ENCODE peak calls at places on chromosomes 4 and X, in six cellular contexts. B is iPS-NIHi11; A is memory B cell; C is globus pallidus; G is stimulated activated CD4-positive, alpha-beta T cell treated with anti-CD3 and anti-CD28 coated beads, Interleukin-12 subunit alpha, Interleukin-12 subunit beta, amount 100 ng/mL, for 48 hours; I is activated T-cell treated with anti-CD3 and anti-CD28 coated beads, Interleukin-2, amount 50 U/mL, for 24 hours. Q is an unnamed sample.

GRCh38 chr4:25351777-25352421 is 25.2 kb upstream of the ANAPC4 start:
- DNase-seq in C (no peak), A (no peak), I (no peak), B (no peak), G (no peak), Q (no peak)

GRCh38 chr4:159267940-159268327 is 165.1 kb downstream of the RAPGEF2 start:
- DNase-seq in C (peak; percentile 83), G (no peak), A (no peak), B (no peak), I (no peak), Q (no peak)

GRCh38 chrX:53048169-53049126 is at the start of gene GPR173:
- DNase-seq in B (peak; percentile 69), G (no peak), A (no peak), C (peak; percentile 79), I (no peak), Q (no peak)

GRCh38 chrX:20372533-20372932 is 105.8 kb upstream of the RPS6KA3 start:
- DNase-seq in C (no peak), A (no peak), B (no peak), I (no peak), G (no peak), Q (no peak)

GRCh38 chr4:10546-10870 is 42.6 kb upstream of the ZNF595 start:
- DNase-seq in C (no peak), I (no peak), B (no peak), A (no peak), G (no peak), Q (no peak)

GRCh38 chr4:123788577-123788976 is 392.0 kb downstream of the SPRY1 start:
- DNase-seq in I (no peak), A (no peak), B (no peak), C (no peak), G (no peak), Q (no peak)

GRCh38 chrX:136909119-136909705 is 28.7 kb upstream of the RBMX start:
- DNase-seq in C (peak; percentile 72), G (peak; percentile 63), A (peak; percentile 63), B (peak; percentile 77), I (peak; percentile 84), Q (peak; percentile 63)

GRCh38 chr4:26803462-26803861 is 57.2 kb upstream of the STIM2 start:
- DNase-seq in G (no peak), B (no peak), I (no peak), C (no peak), A (no peak), Q (no peak)

GRCh38 chr4:74675673-74676279 is 118.5 kb downstream of the BTC start:
- DNase-seq in B (peak; percentile 65), G (no peak), C (no peak), I (no peak), A (peak; percentile 21), Q (peak; percentile 20)

GRCh38 chrX:84441143-84441542 is 61.1 kb downstream of the HDX start:
- DNase-seq in C (no peak), B (no peak), A (no peak), I (no peak), G (no peak), Q (no peak)

GRCh38 chrX:30308263-30309138 is 689 bp downstream of the NR0B1 start:
- DNase-seq in I (no peak), G (no peak), C (no peak), B (peak; percentile 18), A (no peak), Q (no peak)

GRCh38 chrX:5295004-5295403 is 933.7 kb downstream of the NLGN4X start:
- DNase-seq in C (no peak), G (no peak), B (no peak), A (no peak), I (no peak), Q (no peak)

GRCh38 chr4:176404591-176404990 is 84.8 kb downstream of the SPCS3 start:
- DNase-seq in G (no peak), A (no peak), I (no peak), B (no peak), C (no peak), Q (no peak)

GRCh38 chrX:96383428-96383827 is 301.2 kb upstream of the DIAPH2 start:
- DNase-seq in A (no peak), G (no peak), C (no peak), I (no peak), B (no peak), Q (no peak)

GRCh38 chr4:62814510-62815047 is 1594.7 kb downstream of the TECRL start:
- DNase-seq in C (peak; percentile 8), B (peak; percentile 14), A (no peak), I (no peak), G (no peak), Q (no peak)

GRCh38 chr4:149927514-149927913 is 111.9 kb upstream of the IQCM start:
- DNase-seq in I (no peak), G (no peak), B (no peak), A (no peak), C (no peak), Q (no peak)

GRCh38 chr4:74117024-74117534 is 18.1 kb upstream of the CXCL2 start:
- DNase-seq in I (no peak), B (peak; percentile 39), A (no peak), C (peak; percentile 78), G (no peak), Q (no peak)

GRCh38 chr4:146273204-146273901 is 59.0 kb downstream of the REELD1 start:
- DNase-seq in A (no peak), B (no peak), I (no peak), C (no peak), G (no peak), Q (no peak)

GRCh38 chr4:123361195-123361861 is 35.3 kb upstream of the SPRY1 start:
- DNase-seq in I (no peak), C (no peak), G (no peak), B (no peak), A (no peak), Q (peak; percentile 14)

GRCh38 chr4:146346276-146346675 is 131.9 kb downstream of the REELD1 start:
- DNase-seq in B (no peak), C (no peak), A (no peak), I (no peak), G (no peak), Q (no peak)

GRCh38 chr4:71711044-71711984 is 72.6 kb downstream of the GC start:
- DNase-seq in C (no peak), I (no peak), A (no peak), G (no peak), B (no peak), Q (no peak)

GRCh38 chr4:145938618-145939177 is at the start of gene ZNF827:
- DNase-seq in A (peak; percentile 49), C (peak; percentile 76), G (peak; percentile 40), B (peak; percentile 38), I (peak; percentile 69), Q (peak; percentile 45)

GRCh38 chr4:141435446-141436225 is 200.7 kb upstream of the IL15 start:
- DNase-seq in B (no peak), C (no peak), G (no peak), A (no peak), I (no peak), Q (no peak)

GRCh38 chr4:69056921-69057562 is 39.2 kb upstream of the UGT2B7 start:
- DNase-seq in A (no peak), B (no peak), I (no peak), G (no peak), C (no peak), Q (no peak)

GRCh38 chr4:80362578-80363181 is 27.1 kb downstream of the CFAP299 start:
- DNase-seq in C (peak; percentile 9), A (peak; percentile 23), G (peak; percentile 19), I (peak; percentile 38), B (peak; percentile 48), Q (peak; percentile 30)

GRCh38 chrX:42615161-42615563 is 162.8 kb downstream of the PPP1R2C start:
- DNase-seq in C (no peak), B (no peak), G (no peak), A (no peak), I (peak; percentile 31), Q (peak; percentile 13)

GRCh38 chr4:23084559-23085248 is 392.0 kb downstream of the GBA3 start:
- DNase-seq in G (no peak), A (no peak), I (no peak), B (peak; percentile 11), C (no peak), Q (no peak)

GRCh38 chrX:15714529-15714928 is 23.5 kb upstream of the CA5B start:
- DNase-seq in C (no peak), I (no peak), A (no peak), B (peak; percentile 3), G (no peak), Q (no peak)

GRCh38 chrX:95893632-95894031 is 791.0 kb upstream of the DIAPH2 start:
- DNase-seq in B (no peak), G (no peak), C (no peak), A (no peak), I (no peak), Q (no peak)

GRCh38 chrX:109997786-109998452 is 5.0 kb upstream of the TMEM164 start:
- DNase-seq in C (no peak), B (no peak), A (no peak), I (no peak), G (no peak), Q (no peak)

Q was measured in HL-60.